ENCODE peak calls at places on chromosome 6, in six cellular contexts. One of them, this sample, is unnamed.

GRCh38 chr6:148502083-148502772 is 159.6 kb downstream of the SASH1 start:
- DNase-seq in amygdala: no peak
- DNase-seq in tibial artery: peak
- DNase-seq in gastrocnemius medialis: peak
- DNase-seq in NCI-H1436 treated with DMSO at 0.1 percent for 48 hours: no peak
- DNase-seq in nephron progenitor cell: no peak
- DNase-seq in this sample: no peak

GRCh38 chr6:82364087-82365010 is 732 bp downstream of the TPBG start:
- DNase-seq in amygdala: no peak
- DNase-seq in tibial artery: peak
- DNase-seq in gastrocnemius medialis: no peak
- DNase-seq in NCI-H1436 treated with DMSO at 0.1 percent for 48 hours: no peak
- DNase-seq in nephron progenitor cell: peak
- DNase-seq in this sample: no peak

GRCh38 chr6:56244089-56244488 is 3.3 kb downstream of the COL21A1 start:
- DNase-seq in amygdala: no peak
- DNase-seq in tibial artery: no peak
- DNase-seq in gastrocnemius medialis: no peak
- DNase-seq in NCI-H1436 treated with DMSO at 0.1 percent for 48 hours: no peak
- DNase-seq in nephron progenitor cell: no peak
- DNase-seq in this sample: no peak

GRCh38 chr6:1502041-1502440 is 107.7 kb upstream of the FOXC1 start:
- DNase-seq in amygdala: no peak
- DNase-seq in tibial artery: no peak
- DNase-seq in gastrocnemius medialis: no peak
- DNase-seq in NCI-H1436 treated with DMSO at 0.1 percent for 48 hours: no peak
- DNase-seq in nephron progenitor cell: no peak
- DNase-seq in this sample: no peak

GRCh38 chr6:111846511-111847409 is 26.5 kb downstream of the FYN start:
- DNase-seq in amygdala: no peak
- DNase-seq in tibial artery: no peak
- DNase-seq in gastrocnemius medialis: no peak
- DNase-seq in NCI-H1436 treated with DMSO at 0.1 percent for 48 hours: no peak
- DNase-seq in nephron progenitor cell: no peak
- DNase-seq in this sample: no peak

GRCh38 chr6:140071115-140071514 is 696.7 kb upstream of the CITED2 start:
- DNase-seq in amygdala: no peak
- DNase-seq in tibial artery: no peak
- DNase-seq in gastrocnemius medialis: no peak
- DNase-seq in NCI-H1436 treated with DMSO at 0.1 percent for 48 hours: no peak
- DNase-seq in nephron progenitor cell: no peak
- DNase-seq in this sample: no peak

GRCh38 chr6:102742033-102742432 is 1348.5 kb downstream of the GRIK2 start:
- DNase-seq in amygdala: no peak
- DNase-seq in tibial artery: no peak
- DNase-seq in gastrocnemius medialis: no peak
- DNase-seq in NCI-H1436 treated with DMSO at 0.1 percent for 48 hours: no peak
- DNase-seq in nephron progenitor cell: no peak
- DNase-seq in this sample: no peak

GRCh38 chr6:54014440-54014839 is 96.8 kb upstream of the MLIP start:
- DNase-seq in amygdala: no peak
- DNase-seq in tibial artery: no peak
- DNase-seq in gastrocnemius medialis: peak
- DNase-seq in NCI-H1436 treated with DMSO at 0.1 percent for 48 hours: no peak
- DNase-seq in nephron progenitor cell: no peak
- DNase-seq in this sample: no peak

GRCh38 chr6:41460742-41461336 is 85.3 kb upstream of the FOXP4 start:
- DNase-seq in amygdala: no peak
- DNase-seq in tibial artery: no peak
- DNase-seq in gastrocnemius medialis: no peak
- DNase-seq in NCI-H1436 treated with DMSO at 0.1 percent for 48 hours: no peak
- DNase-seq in nephron progenitor cell: no peak
- DNase-seq in this sample: no peak

GRCh38 chr6:160309718-160310117 is 38.5 kb upstream of the SLC22A3 start:
- DNase-seq in amygdala: no peak
- DNase-seq in tibial artery: no peak
- DNase-seq in gastrocnemius medialis: no peak
- DNase-seq in NCI-H1436 treated with DMSO at 0.1 percent for 48 hours: no peak
- DNase-seq in nephron progenitor cell: no peak
- DNase-seq in this sample: no peak

GRCh38 chr6:154080434-154081189 is 41.6 kb downstream of the OPRM1 start:
- DNase-seq in amygdala: no peak
- DNase-seq in tibial artery: no peak
- DNase-seq in gastrocnemius medialis: no peak
- DNase-seq in NCI-H1436 treated with DMSO at 0.1 percent for 48 hours: no peak
- DNase-seq in nephron progenitor cell: no peak
- DNase-seq in this sample: no peak

GRCh38 chr6:36855750-36856149 is 16.5 kb upstream of the CPNE5 start:
- DNase-seq in amygdala: no peak
- DNase-seq in tibial artery: no peak
- DNase-seq in gastrocnemius medialis: no peak
- DNase-seq in NCI-H1436 treated with DMSO at 0.1 percent for 48 hours: no peak
- DNase-seq in nephron progenitor cell: no peak
- DNase-seq in this sample: no peak

GRCh38 chr6:158649289-158650143 is at the start of gene SYTL3:
- DNase-seq in amygdala: no peak
- DNase-seq in tibial artery: peak
- DNase-seq in gastrocnemius medialis: no peak
- DNase-seq in NCI-H1436 treated with DMSO at 0.1 percent for 48 hours: no peak
- DNase-seq in nephron progenitor cell: no peak
- DNase-seq in this sample: peak

GRCh38 chr6:13493147-13493546 is 5.7 kb upstream of the GFOD1 start:
- DNase-seq in amygdala: no peak
- DNase-seq in tibial artery: no peak
- DNase-seq in gastrocnemius medialis: no peak
- DNase-seq in NCI-H1436 treated with DMSO at 0.1 percent for 48 hours: no peak
- DNase-seq in nephron progenitor cell: no peak
- DNase-seq in this sample: no peak

GRCh38 chr6:56638760-56639159 is 3.9 kb downstream of the DST start:
- DNase-seq in amygdala: no peak
- DNase-seq in tibial artery: no peak
- DNase-seq in gastrocnemius medialis: no peak
- DNase-seq in NCI-H1436 treated with DMSO at 0.1 percent for 48 hours: no peak
- DNase-seq in nephron progenitor cell: no peak
- DNase-seq in this sample: no peak

GRCh38 chr6:116682334-116682712 is 1.3 kb downstream of the KPNA5 start:
- DNase-seq in amygdala: peak
- DNase-seq in tibial artery: no peak
- DNase-seq in gastrocnemius medialis: no peak
- DNase-seq in NCI-H1436 treated with DMSO at 0.1 percent for 48 hours: peak
- DNase-seq in nephron progenitor cell: no peak
- DNase-seq in this sample: no peak

GRCh38 chr6:109690373-109690739 is 646 bp downstream of the AK9 start:
- DNase-seq in amygdala: peak
- DNase-seq in tibial artery: peak
- DNase-seq in gastrocnemius medialis: peak
- DNase-seq in NCI-H1436 treated with DMSO at 0.1 percent for 48 hours: no peak
- DNase-seq in nephron progenitor cell: peak
- DNase-seq in this sample: peak

GRCh38 chr6:63856271-63856670 is 220.7 kb downstream of the PHF3 start:
- DNase-seq in amygdala: no peak
- DNase-seq in tibial artery: no peak
- DNase-seq in gastrocnemius medialis: no peak
- DNase-seq in NCI-H1436 treated with DMSO at 0.1 percent for 48 hours: no peak
- DNase-seq in nephron progenitor cell: no peak
- DNase-seq in this sample: no peak

GRCh38 chr6:15431762-15432495 is 186.1 kb downstream of the JARID2 start:
- DNase-seq in amygdala: no peak
- DNase-seq in tibial artery: no peak
- DNase-seq in gastrocnemius medialis: peak
- DNase-seq in NCI-H1436 treated with DMSO at 0.1 percent for 48 hours: no peak
- DNase-seq in nephron progenitor cell: no peak
- DNase-seq in this sample: no peak

GRCh38 chr6:72560721-72561593 is 60.9 kb upstream of the KCNQ5 start:
- DNase-seq in amygdala: no peak
- DNase-seq in tibial artery: no peak
- DNase-seq in gastrocnemius medialis: no peak
- DNase-seq in NCI-H1436 treated with DMSO at 0.1 percent for 48 hours: no peak
- DNase-seq in nephron progenitor cell: no peak
- DNase-seq in this sample: no peak

GRCh38 chr6:105757512-105758200 is 328.5 kb upstream of the PRDM1 start:
- DNase-seq in amygdala: no peak
- DNase-seq in tibial artery: no peak
- DNase-seq in gastrocnemius medialis: no peak
- DNase-seq in NCI-H1436 treated with DMSO at 0.1 percent for 48 hours: no peak
- DNase-seq in nephron progenitor cell: no peak
- DNase-seq in this sample: no peak

GRCh38 chr6:144855812-144856531 is 570.8 kb downstream of the UTRN start:
- DNase-seq in amygdala: no peak
- DNase-seq in tibial artery: no peak
- DNase-seq in gastrocnemius medialis: no peak
- DNase-seq in NCI-H1436 treated with DMSO at 0.1 percent for 48 hours: no peak
- DNase-seq in nephron progenitor cell: no peak
- DNase-seq in this sample: no peak

GRCh38 chr6:84466521-84466920 is 239.1 kb upstream of the CEP162 start:
- DNase-seq in amygdala: no peak
- DNase-seq in tibial artery: no peak
- DNase-seq in gastrocnemius medialis: no peak
- DNase-seq in NCI-H1436 treated with DMSO at 0.1 percent for 48 hours: no peak
- DNase-seq in nephron progenitor cell: no peak
- DNase-seq in this sample: no peak

This sample was measured in NCI-H187.